ENCODE peak calls at places on chromosomes 13 and 19, in six cellular contexts. M is fibroblast of pulmonary artery, H is amygdala, N is neural crest cell, P is activated T-cell treated with anti-CD3 and anti-CD28 coated beads for 1 hour, X is NCI-H2081. L is an unnamed sample.

GRCh38 chr13:60654405-60654804 is 257.4 kb downstream of the TDRD3 start:
- DNase-seq in H (peak), X (no peak), P (no peak), M (peak), N (peak), L (peak)

GRCh38 chr13:66673401-66673800 is 556.7 kb downstream of the PCDH9 start:
- DNase-seq in N (no peak), M (peak), H (no peak), P (no peak), X (no peak), L (no peak)

GRCh38 chr13:93956416-93956815 is 523.1 kb downstream of the DCT start:
- DNase-seq in X (no peak), N (no peak), P (no peak), M (no peak), H (no peak), L (no peak)

GRCh38 chr13:21069561-21070004 is 8.2 kb upstream of the LATS2 start:
- DNase-seq in H (no peak), P (no peak), M (peak), X (no peak), N (no peak), L (no peak)

GRCh38 chr19:45598267-45599011 is 3.6 kb downstream of the GPR4 start:
- DNase-seq in X (no peak), P (no peak), H (no peak), N (no peak), M (peak), L (no peak)

GRCh38 chr13:45873491-45874360 is 22.2 kb upstream of the SIAH3 start:
- DNase-seq in P (no peak), X (no peak), M (peak), H (no peak), N (no peak), L (no peak)

GRCh38 chr19:53004242-53004641 is 9.5 kb upstream of the ERVV-1 start:
- DNase-seq in X (no peak), M (no peak), P (no peak), N (no peak), H (no peak), L (no peak)

GRCh38 chr13:73984949-73985691 is 149.1 kb downstream of the KLF12 start:
- DNase-seq in M (peak), P (peak), X (peak), H (no peak), N (no peak), L (peak)

GRCh38 chr19:28632357-28633076 is 580.4 kb downstream of the UQCRFS1 start:
- DNase-seq in H (no peak), P (no peak), X (no peak), M (no peak), N (no peak), L (no peak)

GRCh38 chr13:74046461-74046860 is 87.7 kb downstream of the KLF12 start:
- DNase-seq in N (no peak), X (no peak), M (no peak), P (no peak), H (no peak), L (no peak)

GRCh38 chr19:56613639-56614038 is 18.5 kb downstream of the ZNF71 start:
- DNase-seq in X (no peak), H (no peak), N (no peak), M (no peak), P (no peak), L (no peak)

GRCh38 chr13:98961204-98962105 is 16.4 kb downstream of the DOCK9 start:
- DNase-seq in N (no peak), H (no peak), M (no peak), X (no peak), P (no peak), L (no peak)

GRCh38 chr19:13633109-13633508 is 126.8 kb upstream of the CACNA1A start:
- DNase-seq in H (no peak), N (no peak), M (no peak), X (peak), P (no peak), L (no peak)

GRCh38 chr13:21076265-21076653 is 14.9 kb upstream of the LATS2 start:
- DNase-seq in H (no peak), P (no peak), N (no peak), X (no peak), M (no peak), L (no peak)